ENCODE peak calls at places on chromosome 16, in five cellular contexts. D is breast epithelium, R is PC-9, X is heart left ventricle, W is Peyer's patch. V is an unnamed sample. For H3K27me3, the result is how much of the 10 kb centered on the place peaks cover.

GRCh38 chr16:84111481-84111880 is 5.3 kb downstream of the MBTPS1 start:
- DNase-seq in X (no peak), D (no peak), R (no peak), W (no peak), V (no peak)

GRCh38 chr16:59412275-59412841 is 678.2 kb upstream of the GOT2 start:
- DNase-seq in X (no peak), R (no peak), W (no peak), D (no peak), V (no peak)

GRCh38 chr16:79437764-79438728 is 162.5 kb downstream of the MAF start:
- DNase-seq in R (no peak), D (no peak), X (no peak), W (no peak), V (no peak)

GRCh38 chr16:4322121-4323035 is 6.5 kb downstream of the GLIS2 start:
- DNase-seq in W (no peak), D (no peak), R (no peak), X (no peak), V (no peak)

GRCh38 chr16:69814078-69814477 is 51.9 kb downstream of the WWP2 start:
- DNase-seq in X (no peak), D (no peak), W (no peak), R (no peak), V (no peak)

GRCh38 chr16:89050868-89051311 is 42.8 kb upstream of the ACSF3 start:
- DNase-seq in W (no peak), X (no peak), R (no peak), D (no peak), V (no peak)

GRCh38 chr16:81798311-81799137 is 19.4 kb downstream of the PLCG2 start:
- DNase-seq in R (no peak), X (no peak), W (peak), D (no peak), V (no peak)

GRCh38 chr16:1770328-1771071 is 843 bp downstream of the NME3 start:
- DNase-seq in X (peak), W (peak), R (no peak), D (peak), V (no peak)

GRCh38 chr16:534089-534635 is 6.7 kb downstream of the CAPN15 start:
- DNase-seq in X (no peak), D (no peak), R (peak), W (no peak), V (no peak)

GRCh38 chr16:1007284-1007850 is 25.8 kb downstream of the SOX8 start:
- DNase-seq in W (no peak), X (no peak), D (no peak), R (peak), V (no peak)

GRCh38 chr16:88310796-88311605 is 71.8 kb upstream of the ZNF469 start:
- DNase-seq in D (no peak), W (no peak), X (no peak), R (no peak), V (no peak)

GRCh38 chr16:1532081-1532760 is 1.2 kb upstream of the TMEM204 start:
- DNase-seq in X (peak), D (peak), R (no peak), W (no peak), V (no peak)

GRCh38 chr16:24748242-24748641 is 18.8 kb downstream of the TNRC6A start:
- DNase-seq in X (peak), W (no peak), R (peak), D (no peak), V (peak)

GRCh38 chr16:46731691-46732555 is 16.2 kb downstream of the MYLK3 start:
- DNase-seq in R (no peak), W (no peak), X (peak), D (no peak), V (no peak)

GRCh38 chr16:19135896-19136438 is 22.2 kb downstream of the ITPRIPL2 start:
- DNase-seq in W (no peak), D (no peak), R (peak), X (no peak), V (no peak)

GRCh38 chr16:572865-573650 is 3.3 kb downstream of the PIGQ start:
- DNase-seq in X (no peak), D (no peak), W (no peak), R (no peak), V (no peak)

GRCh38 chr16:63061319-63061718 is 1025.1 kb upstream of the CDH8 start:
- DNase-seq in W (no peak), X (no peak), R (no peak), D (no peak), V (no peak)

GRCh38 chr16:85383836-85384825 is 229.0 kb upstream of the GSE1 start:
- DNase-seq in W (no peak), D (no peak), R (no peak), X (no peak), V (no peak)

GRCh38 chr16:85554114-85554790 is 58.9 kb upstream of the GSE1 start:
- DNase-seq in W (peak), D (no peak), X (peak), R (peak), V (peak)

GRCh38 chr16:68452176-68452575 is 3.9 kb upstream of the SMPD3 start:
- DNase-seq in X (no peak), D (no peak), W (no peak), R (peak), V (peak)

GRCh38 chr16:81929841-81930240 is 81.4 kb downstream of the SDR42E1 start:
- DNase-seq in D (no peak), R (no peak), W (no peak), X (no peak), V (no peak)

GRCh38 chr16:4505356-4506153 is 29.4 kb downstream of the HMOX2 start:
- DNase-seq in R (no peak), D (no peak), W (peak), X (peak), V (no peak)

GRCh38 chr16:89190150-89190958 is 10.0 kb downstream of the SLC22A31 start:
- DNase-seq in D (no peak), R (no peak), X (peak), W (no peak), V (no peak)

GRCh38 chr16:86222965-86223551 is 287.3 kb upstream of the FOXF1 start:
- DNase-seq in D (no peak), W (no peak), R (no peak), X (no peak), V (peak)

GRCh38 chr16:86232496-86232895 is 277.8 kb upstream of the FOXF1 start:
- DNase-seq in X (no peak), D (no peak), R (no peak), W (no peak), V (no peak)

GRCh38 chr16:657487-657886 is 8.3 kb downstream of the WDR90 start:
- DNase-seq in D (no peak), X (no peak), R (no peak), W (no peak), V (no peak)

GRCh38 chr16:10791048-10791447 is 27.5 kb downstream of the TVP23A start:
- DNase-seq in W (no peak), R (no peak), D (no peak), X (no peak), V (no peak)

GRCh38 chr16:191783-192294 is 11.6 kb downstream of the HBQ1 start:
- DNase-seq in R (no peak), W (no peak), D (no peak), X (no peak), V (no peak)

DNA sequence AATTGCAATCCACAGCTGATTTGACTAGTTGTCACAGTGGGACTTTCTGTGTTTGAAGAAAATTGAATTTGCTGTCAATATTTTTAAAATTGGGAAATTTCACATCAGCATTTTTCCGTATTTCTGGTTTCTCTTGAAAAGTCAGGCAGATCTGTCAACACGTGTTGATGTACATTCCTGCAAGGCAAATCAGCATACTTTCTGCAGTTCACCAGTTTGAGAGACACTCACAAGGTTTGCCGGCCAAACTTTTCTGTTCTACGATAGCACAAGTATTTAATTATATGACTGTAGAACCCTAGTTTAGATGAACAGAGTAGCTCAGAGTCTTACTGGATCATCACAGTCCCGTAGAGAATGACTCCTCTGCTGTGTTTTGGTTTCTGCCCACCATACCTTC is 102.0 kb downstream of the ADAMTS18 start:
- DNase-seq in W (no peak), R (no peak), X (no peak), D (no peak), V (no peak)
- H3K27me3 ChIP-seq in W (under half), R (under half), X (under half), D (under half), V (under half)

GRCh38 chr16:56643080-56643778 is 4.8 kb downstream of the MT1A start:
- DNase-seq in W (peak), R (peak), D (peak), X (peak), V (no peak)
- TF ChIP-seq CTCF in W (peak), R (peak), D (peak), X (peak), V (peak)

DNA sequence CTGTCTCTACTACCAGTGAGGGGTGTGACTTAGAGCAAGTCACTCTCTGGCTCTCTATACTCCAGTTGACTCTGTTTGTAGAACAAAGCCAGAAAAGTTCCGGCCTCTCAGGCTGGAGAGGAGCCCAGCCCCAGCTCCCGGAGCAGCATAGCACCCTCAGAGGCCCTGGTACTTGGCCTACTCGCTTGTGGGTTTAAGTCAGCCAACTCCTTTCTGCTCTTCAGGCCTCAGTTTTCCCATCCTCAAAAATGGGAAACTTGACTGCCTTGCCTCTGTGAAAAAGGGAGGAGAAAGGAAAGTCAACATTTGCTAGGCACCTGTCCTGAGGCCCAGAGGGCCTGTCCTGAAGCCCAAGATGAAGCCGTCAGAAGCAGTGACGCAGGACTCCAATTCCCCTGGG is 1.1 kb downstream of the CHST6 start:
- DNase-seq in W (no peak), D (no peak), R (no peak), X (no peak), V (no peak)
- H3K4me3 ChIP-seq in W (peak), D (peak), R (peak), X (peak), V (no peak)

GRCh38 chr16:2814757-2815298 is 2.2 kb upstream of the PRSS21 start:
- DNase-seq in D (peak), X (no peak), W (no peak), R (no peak), V (no peak)
- H3K27me3 ChIP-seq in D (under half), X (under half), W (under half), R (under half), V (under half)

V was measured in BJ.